ENCODE peak calls at places on chromosomes 7 and 10, in five cellular contexts. Q is osteocyte, R is suprapubic skin, B is AG08396, S is GM23248. J is an unnamed sample.
A peak's percentile ranks its signal among the peaks of the same experiment; 100 is the strongest.

GRCh38 chr7:1598961-1599360 is 29.1 kb upstream of the PSMG3 start:
- DNase-seq in Q (no peak), R (no peak), B (no peak), S (no peak), J (no peak)

GRCh38 chr7:151249034-151249731 is 689 bp upstream of the SMARCD3 start:
- DNase-seq in Q (peak; percentile 92), R (peak; percentile 83), B (peak; percentile 76), S (peak; percentile 86), J (no peak)

GRCh38 chr10:92697663-92698511 is 8.1 kb downstream of the HHEX start:
- DNase-seq in Q (no peak), R (no peak), B (no peak), S (no peak), J (no peak)

GRCh38 chr7:82288769-82289535 is 154.6 kb downstream of the CACNA2D1 start:
- DNase-seq in Q (no peak), R (no peak), B (no peak), S (no peak), J (no peak)

GRCh38 chr7:102404005-102404861 is 8.1 kb downstream of the PRKRIP1 start:
- DNase-seq in Q (no peak), R (no peak), B (peak; percentile 70), S (peak; percentile 71), J (no peak)

GRCh38 chr7:45582868-45583277 is 8.7 kb downstream of the ADCY1 start:
- DNase-seq in Q (no peak), R (peak; percentile 8), B (no peak), S (no peak), J (no peak)

GRCh38 chr7:100155553-100156317 is 2.8 kb downstream of the TRAPPC14 start:
- DNase-seq in Q (no peak), R (no peak), B (no peak), S (no peak), J (no peak)

GRCh38 chr7:95501261-95501816 is 15.6 kb downstream of the ASB4 start:
- DNase-seq in Q (no peak), R (no peak), B (no peak), S (no peak), J (no peak)

GRCh38 chr7:12303096-12303495 is 92.0 kb downstream of the TMEM106B start:
- DNase-seq in Q (no peak), R (no peak), B (no peak), S (no peak), J (no peak)

J was measured in type B pancreatic cell.